ENCODE peak calls at places on chromosomes 1 and 21, in seven cellular contexts. J is neuronal stem cell, L is PC-3, P is transverse colon, K is ascending aorta, Y is thoracic aorta, S is iPS DF 6.9. Q is an unnamed sample.

GRCh38 chr21:37829447-37829846 is 86.8 kb downstream of the KCNJ6 start:
- DNase-seq in Y (no peak), J (no peak), K (no peak), P (peak), S (no peak), L (peak), Q (no peak)

GRCh38 chr1:23524716-23525401 is 6.2 kb downstream of the E2F2 start:
- DNase-seq in K (no peak), L (peak), S (no peak), Y (no peak), P (peak), J (no peak), Q (no peak)

GRCh38 chr1:154208677-154209390 is 2.7 kb upstream of the CFAP141 start:
- DNase-seq in S (no peak), L (no peak), J (no peak), Y (no peak), K (no peak), P (no peak), Q (no peak)

GRCh38 chr1:17040135-17040534 is 13.7 kb downstream of the SDHB start:
- DNase-seq in S (no peak), L (no peak), P (no peak), Y (no peak), J (no peak), K (no peak), Q (no peak)

GRCh38 chr1:226640737-226641136 is 92.2 kb downstream of the STUM start:
- DNase-seq in K (no peak), Y (no peak), S (no peak), J (no peak), P (no peak), L (no peak), Q (no peak)

GRCh38 chr1:153793261-153793972 is 18.2 kb downstream of the SLC27A3 start:
- DNase-seq in P (no peak), J (peak), S (no peak), L (no peak), Y (no peak), K (no peak), Q (no peak)

GRCh38 chr1:12477936-12478611 is 139.9 kb downstream of the DHRS3 start:
- DNase-seq in L (peak), K (peak), J (no peak), S (no peak), P (peak), Y (no peak), Q (peak)

GRCh38 chr21:39348040-39348354 is 891 bp downstream of the HMGN1 start:
- DNase-seq in P (no peak), L (no peak), K (no peak), S (no peak), J (no peak), Y (no peak), Q (no peak)

GRCh38 chr1:171251741-171252300 is 3.5 kb downstream of the FMO1 start:
- DNase-seq in J (peak), Y (no peak), K (no peak), L (peak), S (no peak), P (peak), Q (no peak)

GRCh38 chr21:28308516-28308915 is 684.2 kb downstream of the LTN1 start:
- DNase-seq in K (no peak), S (no peak), L (peak), J (no peak), Y (no peak), P (no peak), Q (no peak)

GRCh38 chr1:6891781-6892579 is 106.7 kb downstream of the CAMTA1 start:
- DNase-seq in P (no peak), Y (no peak), S (no peak), K (no peak), J (no peak), L (peak), Q (no peak)

GRCh38 chr1:57089221-57089620 is 123.4 kb upstream of the C8B start:
- DNase-seq in L (no peak), K (no peak), Y (no peak), S (no peak), J (no peak), P (no peak), Q (no peak)

GRCh38 chr1:205430631-205431305 is 8.9 kb upstream of the LEMD1 start:
- DNase-seq in S (no peak), Y (no peak), L (peak), K (no peak), P (peak), J (peak), Q (no peak)

GRCh38 chr1:14599173-14599754 is 779 bp downstream of the KAZN start:
- DNase-seq in K (no peak), P (no peak), Y (no peak), S (no peak), J (peak), L (no peak), Q (no peak)
- H3K4me3 ChIP-seq in K (peak), P (peak), Y (peak), S (peak), J (peak), L (peak), Q (peak)

GRCh38 chr1:223179280-223179679 is 36.2 kb upstream of the TLR5 start:
- DNase-seq in Y (no peak), S (no peak), L (no peak), K (no peak), P (no peak), J (no peak), Q (no peak)

GRCh38 chr1:223176437-223176836 is 33.4 kb upstream of the TLR5 start:
- DNase-seq in Y (no peak), P (no peak), J (no peak), S (no peak), K (no peak), L (peak), Q (no peak)

GRCh38 chr1:223175633-223176032 is 32.6 kb upstream of the TLR5 start:
- DNase-seq in P (no peak), K (no peak), S (no peak), Y (no peak), J (no peak), L (no peak), Q (no peak)

GRCh38 chr1:223177681-223178080 is 34.6 kb upstream of the TLR5 start:
- DNase-seq in K (no peak), L (no peak), P (peak), S (no peak), Y (no peak), J (no peak), Q (peak)

DNA sequence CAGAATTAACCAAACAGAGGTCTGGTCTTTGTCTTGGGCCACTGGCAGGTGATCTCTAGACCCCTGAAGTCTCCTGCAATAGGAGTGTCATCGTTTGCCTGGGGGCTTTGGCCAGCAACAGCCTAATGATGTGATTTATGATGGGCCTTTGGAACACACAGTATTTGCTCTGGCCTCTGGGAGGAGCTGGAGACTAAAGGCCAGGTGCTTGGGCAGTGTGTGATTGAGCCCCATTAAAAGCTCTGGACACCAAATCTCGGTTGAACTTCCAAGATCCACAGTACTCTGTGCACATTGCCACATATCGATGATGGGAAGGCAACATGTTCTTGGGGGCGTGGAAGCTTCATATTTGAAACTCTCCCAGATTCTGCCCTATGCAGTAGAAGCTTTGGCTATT is 32.0 kb upstream of the TLR5 start:
- DNase-seq in J (no peak), K (no peak), P (no peak), Y (no peak), L (peak), S (no peak), Q (no peak)
- H3K27ac ChIP-seq in J (no peak), K (no peak), P (no peak), Y (no peak), L (no peak), S (no peak), Q (no peak)

DNA sequence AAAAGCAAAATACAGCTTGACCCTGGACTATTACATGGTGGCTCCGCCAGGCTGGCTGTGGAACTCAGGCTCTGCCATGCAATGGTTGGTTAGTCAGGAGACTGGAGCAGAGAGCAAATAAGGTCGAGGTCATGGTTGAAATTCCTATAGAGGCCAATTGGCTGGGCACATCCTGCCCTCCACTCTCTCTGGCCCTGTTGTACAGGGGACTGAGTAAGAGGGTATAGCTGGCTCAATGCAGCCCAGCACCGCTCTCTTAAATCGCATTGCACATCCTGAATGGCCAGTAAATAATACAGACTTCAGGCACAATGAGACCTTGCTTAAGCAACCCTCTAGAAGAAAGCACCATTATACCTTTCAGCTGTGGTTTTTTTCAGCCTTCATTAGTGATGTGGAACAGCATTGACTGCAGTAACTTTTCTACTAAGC is 59.3 kb upstream of the PPP2R5A start:
- DNase-seq in J (no peak), P (no peak), Y (no peak), L (no peak), K (no peak), S (no peak), Q (no peak)
- H3K4me3 ChIP-seq in J (no peak), P (no peak), Y (no peak), L (no peak), K (no peak), S (no peak), Q (no peak)

GRCh38 chr1:224623310-224623714 is 7.2 kb downstream of the CNIH3 start:
- DNase-seq in S (no peak), L (peak), J (no peak), Y (no peak), K (no peak), P (no peak), Q (no peak)
- H3K27ac ChIP-seq in S (no peak), L (peak), J (no peak), Y (no peak), K (no peak), P (no peak), Q (no peak)

GRCh38 chr1:192159769-192160168 is 1.5 kb downstream of the RGS18 start:
- DNase-seq in S (no peak), J (no peak), L (no peak), Y (no peak), K (no peak), P (no peak), Q (no peak)

GRCh38 chr1:192160186-192160585 is 1.9 kb downstream of the RGS18 start:
- DNase-seq in J (no peak), P (no peak), Y (no peak), K (no peak), S (no peak), L (no peak), Q (no peak)

GRCh38 chr1:192157067-192157466 is 1.2 kb upstream of the RGS18 start:
- DNase-seq in Y (no peak), L (no peak), J (no peak), P (no peak), S (no peak), K (no peak), Q (no peak)

GRCh38 chr1:192159034-192159433 is 772 bp downstream of the RGS18 start:
- DNase-seq in Y (no peak), J (no peak), K (no peak), S (no peak), L (no peak), P (no peak), Q (no peak)

GRCh38 chr1:192158181-192158580 is at the start of gene RGS18:
- DNase-seq in S (no peak), P (no peak), L (no peak), J (no peak), Y (no peak), K (no peak), Q (no peak)
- H3K4me3 ChIP-seq in S (no peak), P (no peak), L (no peak), J (no peak), Y (peak), K (no peak), Q (no peak)

GRCh38 chr1:75079535-75080290 is 54.5 kb upstream of the LHX8 start:
- DNase-seq in L (no peak), P (no peak), J (no peak), K (no peak), S (no peak), Y (no peak), Q (no peak)

DNA sequence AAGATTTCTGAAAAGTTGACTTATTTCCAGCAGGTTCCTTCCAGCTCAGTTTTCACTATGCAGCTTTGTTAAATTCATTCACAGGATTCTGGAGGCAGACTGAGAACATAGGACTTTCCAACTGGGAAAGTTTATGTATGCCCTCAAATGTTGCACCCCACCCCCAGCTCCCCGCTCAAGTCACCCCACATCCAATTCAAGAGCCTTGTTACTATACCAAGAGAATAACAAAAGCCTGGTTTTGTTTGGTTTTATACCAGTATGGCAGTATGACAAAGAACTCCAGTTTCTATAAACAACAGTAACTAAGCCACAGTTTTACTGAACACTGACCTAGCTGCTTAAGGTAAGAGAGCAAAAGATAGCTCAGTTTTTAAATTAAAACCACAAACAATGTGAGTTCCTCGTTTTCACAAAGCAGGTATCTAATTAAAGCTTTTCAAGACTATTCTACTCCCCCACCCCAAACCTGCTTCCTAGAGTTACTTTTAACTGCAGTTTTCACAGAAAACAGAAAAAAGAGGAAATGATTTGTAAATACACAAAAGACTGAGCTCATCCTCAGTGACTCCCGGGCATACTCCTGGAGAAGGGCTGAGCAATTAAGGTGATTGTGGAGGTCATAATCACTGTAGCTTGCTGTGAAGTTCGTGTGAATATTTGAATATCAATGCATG is 59.3 kb upstream of the LHX8 start:
- DNase-seq in S (no peak), K (no peak), P (no peak), Y (no peak), J (peak), L (no peak), Q (no peak)
- H3K27ac ChIP-seq in S (peak), K (no peak), P (no peak), Y (no peak), J (no peak), L (no peak), Q (no peak)

DNA sequence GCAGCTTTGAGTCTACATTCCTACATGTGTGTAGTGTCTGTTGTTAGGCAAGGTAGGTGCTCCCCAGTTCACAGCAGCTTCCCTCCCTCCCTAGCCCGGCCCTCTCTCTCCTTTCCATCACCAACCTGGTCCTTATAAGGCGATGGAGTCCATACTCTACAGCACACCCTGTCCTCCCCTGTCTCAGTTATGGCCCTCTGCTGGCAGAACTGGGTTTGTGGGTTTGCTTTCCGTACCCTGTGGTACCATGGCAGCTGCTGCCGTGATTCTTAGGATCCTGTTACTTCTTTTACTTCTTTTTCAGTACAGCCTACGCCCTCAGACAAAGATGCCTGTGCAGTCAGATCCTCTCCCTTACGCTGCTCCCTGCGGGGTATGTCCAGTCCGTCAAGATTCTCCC is 31.7 kb downstream of the AK5 start:
- DNase-seq in Y (no peak), J (peak), L (peak), S (peak), P (no peak), K (no peak), Q (no peak)
- H3K4me3 ChIP-seq in Y (no peak), J (no peak), L (no peak), S (no peak), P (no peak), K (no peak), Q (no peak)

GRCh38 chr1:234913771-234914170 is 214.9 kb downstream of the TOMM20 start:
- DNase-seq in P (no peak), S (no peak), K (no peak), J (no peak), L (no peak), Y (no peak), Q (no peak)
- H3K27ac ChIP-seq in P (no peak), S (no peak), K (peak), J (no peak), L (no peak), Y (peak), Q (no peak)

DNA sequence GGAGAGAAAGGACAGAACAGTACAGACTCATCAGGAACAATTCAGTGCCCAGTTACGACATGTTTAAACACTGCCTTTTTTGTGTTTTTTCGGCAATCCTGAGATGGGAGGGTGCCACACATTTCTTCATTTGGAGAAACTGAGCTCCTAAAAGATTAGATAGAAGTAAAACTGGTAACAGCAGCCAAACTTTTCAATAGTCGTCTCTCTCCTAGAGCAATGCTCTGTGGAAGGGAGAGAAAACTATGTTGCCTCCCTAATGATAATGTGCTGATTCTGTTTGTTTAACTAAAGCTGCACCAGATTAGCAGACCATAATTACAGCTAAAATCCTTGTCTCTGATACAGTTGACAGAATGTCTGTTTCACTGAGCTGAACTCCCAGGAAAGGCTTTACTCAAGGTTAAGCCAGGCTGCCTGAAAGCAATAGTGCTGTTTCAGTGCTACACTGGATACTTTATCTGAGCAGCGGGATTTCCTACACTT is 76.2 kb upstream of the CXADR start:
- DNase-seq in L (no peak), P (no peak), Y (no peak), J (no peak), S (no peak), K (no peak), Q (no peak)
- H3K4me3 ChIP-seq in L (no peak), P (no peak), Y (no peak), J (no peak), S (no peak), K (no peak), Q (no peak)